ENCODE peak calls at places on chromosomes 12 and 14, in five cellular contexts. I is Peyer's patch, H is psoas muscle, T is transverse colon, N is GM12878. O is an unnamed sample.

GRCh38 chr14:92520102-92520651 is 6.6 kb downstream of the RIN3 start:
- DNase-seq in T (no peak), H (no peak), N (no peak), I (peak; percentile 70), O (no peak)

GRCh38 chr12:6927379-6927991 is at the start of gene ATN1:
- DNase-seq in N (no peak), H (peak; percentile 92), T (peak; percentile 79), I (peak; percentile 78), O (peak; percentile 96)

GRCh38 chr12:39144613-39145061 is 239.2 kb upstream of the CPNE8 start:
- DNase-seq in N (no peak), H (peak; percentile 40), I (no peak), T (no peak), O (no peak)

GRCh38 chr12:75641031-75641780 is 129.8 kb upstream of the KRR1 start:
- DNase-seq in I (peak; percentile 63), N (peak; percentile 87), H (no peak), T (peak; percentile 8), O (no peak)

GRCh38 chr14:99427632-99428315 is 52.9 kb downstream of the SETD3 start:
- DNase-seq in H (no peak), T (no peak), N (no peak), I (no peak), O (no peak)

GRCh38 chr12:127115468-127116035 is 1151.4 kb upstream of the TMEM132C start:
- DNase-seq in H (no peak), N (no peak), I (no peak), T (no peak), O (no peak)

GRCh38 chr12:54338682-54339296 is 13.9 kb downstream of the COPZ1 start:
- DNase-seq in N (no peak), T (no peak), H (no peak), I (no peak), O (no peak)

GRCh38 chr12:118064608-118065007 is 3.6 kb upstream of the WSB2 start:
- DNase-seq in I (no peak), N (no peak), H (no peak), T (no peak), O (no peak)

GRCh38 chr14:72699852-72700257 is 194.0 kb downstream of the DPF3 start:
- DNase-seq in N (no peak), T (no peak), I (no peak), H (peak; percentile 69), O (no peak)

GRCh38 chr14:91649930-91650329 is 82.0 kb downstream of the CATSPERB start:
- DNase-seq in I (peak; percentile 49), N (no peak), T (no peak), H (no peak), O (no peak)

GRCh38 chr14:102568115-102568614 is 24.3 kb upstream of the RCOR1 start:
- DNase-seq in H (no peak), N (no peak), I (peak; percentile 81), T (peak; percentile 67), O (no peak)

GRCh38 chr14:45526715-45527549 is 273.9 kb upstream of the MIS18BP1 start:
- DNase-seq in I (no peak), T (no peak), H (peak; percentile 35), N (peak; percentile 1), O (no peak)

GRCh38 chr12:47408171-47408871 is 297.5 kb downstream of the RPAP3 start:
- DNase-seq in H (no peak), I (peak; percentile 74), T (peak; percentile 16), N (peak; percentile 40), O (no peak)

GRCh38 chr14:94115068-94115591 is 4.6 kb downstream of the IFI27 start:
- DNase-seq in N (no peak), T (peak; percentile 47), I (peak; percentile 59), H (no peak), O (no peak)

GRCh38 chr14:39406560-39406959 is 25.7 kb downstream of the FBXO33 start:
- DNase-seq in N (no peak), I (no peak), H (no peak), T (no peak), O (no peak)

GRCh38 chr12:57237952-57238853 is 8.7 kb downstream of the SHMT2 start:
- DNase-seq in I (no peak), T (peak; percentile 29), N (no peak), H (peak; percentile 68), O (no peak)

GRCh38 chr14:22980672-22981089 is 1.7 kb downstream of the AJUBA start:
- DNase-seq in T (peak; percentile 59), N (no peak), H (no peak), I (no peak), O (peak; percentile 83)

GRCh38 chr12:120263725-120264040 is 1.8 kb downstream of the PXN start:
- DNase-seq in I (no peak), N (no peak), T (no peak), H (no peak), O (no peak)

GRCh38 chr14:94129758-94130414 is 482 bp upstream of the IFI27L2 start:
- DNase-seq in H (no peak), N (no peak), I (no peak), T (no peak), O (no peak)

GRCh38 chr12:131006036-131006735 is 52.5 kb downstream of the ADGRD1 start:
- DNase-seq in H (no peak), I (no peak), T (no peak), N (no peak), O (no peak)

GRCh38 chr12:127191124-127191523 is 1075.8 kb upstream of the TMEM132C start:
- DNase-seq in H (no peak), T (no peak), N (no peak), I (no peak), O (no peak)

GRCh38 chr14:74935340-74935640 is 12.2 kb upstream of the RPS6KL1 start:
- DNase-seq in T (no peak), N (no peak), I (no peak), H (no peak), O (peak; percentile 43)

GRCh38 chr12:94379479-94380113 is 80.1 kb downstream of the CEP83 start:
- DNase-seq in I (no peak), N (no peak), H (no peak), T (no peak), O (no peak)

GRCh38 chr12:48340891-48341290 is 9.8 kb downstream of the ZNF641 start:
- DNase-seq in I (no peak), H (no peak), N (no peak), T (no peak), O (no peak)

GRCh38 chr12:76890407-76891143 is 11.8 kb upstream of the CSRP2 start:
- DNase-seq in T (no peak), N (no peak), I (no peak), H (no peak), O (no peak)

GRCh38 chr12:95836185-95836609 is 22.6 kb upstream of the SNRPF start:
- DNase-seq in T (no peak), I (no peak), H (no peak), N (no peak), O (no peak)

GRCh38 chr14:75961662-75962061 is 20.1 kb downstream of the TGFB3 start:
- DNase-seq in N (no peak), T (no peak), I (no peak), H (no peak), O (no peak)

GRCh38 chr14:45253070-45253753 is at the start of gene MIS18BP1:
- DNase-seq in N (peak; percentile 81), I (peak; percentile 98), H (peak; percentile 96), T (peak; percentile 97), O (peak; percentile 98)

GRCh38 chr12:108594-108993 is 42.0 kb downstream of the IQSEC3 start:
- DNase-seq in I (peak; percentile 54), H (peak; percentile 72), T (peak; percentile 49), N (no peak), O (no peak)

GRCh38 chr14:45185110-45185814 is 49.5 kb downstream of the FANCM start:
- DNase-seq in I (no peak), T (no peak), H (no peak), N (no peak), O (no peak)

DNA sequence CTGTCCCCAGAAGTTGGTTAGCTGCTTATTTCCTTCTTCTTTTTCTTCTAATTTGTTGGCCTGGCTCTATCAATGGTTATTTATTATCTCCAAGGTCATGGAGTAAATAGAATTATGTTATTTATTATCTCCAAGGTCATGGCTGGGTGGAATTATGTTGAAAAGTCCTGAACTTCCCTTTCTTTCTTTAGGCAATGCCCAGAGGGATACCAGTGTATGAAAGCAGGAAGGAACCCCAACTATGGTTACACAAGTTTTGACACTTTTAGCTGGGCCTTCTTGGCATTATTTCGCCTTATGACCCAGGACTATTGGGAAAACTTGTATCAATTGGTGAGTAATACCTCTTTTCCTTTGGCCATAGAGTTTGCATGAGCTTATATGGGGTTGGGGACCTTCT is 111.5 kb downstream of the SCN8A start:
- DNase-seq in T (no peak), H (no peak), I (no peak), N (no peak), O (no peak)
- H3K9me3 ChIP-seq in T (no peaks in the 10 kb centered on the region), H (no peaks in the 10 kb centered on the region), I (no peaks in the 10 kb centered on the region), N (no peaks in the 10 kb centered on the region), O (no peaks in the 10 kb centered on the region)

DNA sequence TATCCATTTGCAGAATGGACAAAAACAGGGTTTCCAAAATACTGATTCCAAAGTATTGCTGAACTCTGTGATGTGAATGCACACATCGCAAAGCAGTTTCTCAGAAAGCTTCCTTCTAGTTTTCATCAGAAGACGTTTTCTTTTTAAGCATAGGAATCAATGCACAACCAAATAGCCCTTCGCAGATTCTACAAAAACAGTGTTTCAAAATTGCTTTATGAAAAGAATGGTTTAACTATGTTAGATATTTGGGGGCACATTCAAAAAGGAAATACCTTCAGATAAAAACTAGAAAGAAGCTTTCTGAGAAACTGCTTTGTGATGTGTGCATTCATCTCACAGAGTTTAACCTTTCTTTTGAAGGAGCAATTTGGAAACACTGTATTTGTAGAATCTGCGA is 569.7 kb downstream of the ALG10 start:
- DNase-seq in I (no peak), N (no peak), H (no peak), T (no peak), O (no peak)
- H3K9me3 ChIP-seq in I (no peaks in the 10 kb centered on the region), N (no peaks in the 10 kb centered on the region), H (peaks cover 66% of the 10 kb centered on the region), T (peaks cover 79% of the 10 kb centered on the region), O (peaks cover 14% of the 10 kb centered on the region)

GRCh38 chr14:105898482-105899010 is 372.2 kb downstream of the TMEM121 start:
- DNase-seq in H (peak; percentile 37), T (no peak), I (no peak), N (no peak), O (peak; percentile 35)

GRCh38 chr14:105894978-105895881 is 368.8 kb downstream of the TMEM121 start:
- DNase-seq in I (peak; percentile 17), T (no peak), N (no peak), H (peak; percentile 16), O (peak; percentile 62)

GRCh38 chr14:105899657-105900397 is 373.4 kb downstream of the TMEM121 start:
- DNase-seq in N (no peak), I (no peak), T (no peak), H (peak; percentile 31), O (peak; percentile 48)

GRCh38 chr14:105899071-105899641 is 372.8 kb downstream of the TMEM121 start:
- DNase-seq in N (no peak), I (no peak), H (peak; percentile 39), T (no peak), O (peak; percentile 52)

GRCh38 chr14:105897725-105898113 is 371.3 kb downstream of the TMEM121 start:
- DNase-seq in H (no peak), I (no peak), N (no peak), T (no peak), O (peak; percentile 41)
- H3K9me3 ChIP-seq in H (no peaks in the 10 kb centered on the region), I (no peaks in the 10 kb centered on the region), N (no peaks in the 10 kb centered on the region), T (no peaks in the 10 kb centered on the region), O (no peaks in the 10 kb centered on the region)

DNA sequence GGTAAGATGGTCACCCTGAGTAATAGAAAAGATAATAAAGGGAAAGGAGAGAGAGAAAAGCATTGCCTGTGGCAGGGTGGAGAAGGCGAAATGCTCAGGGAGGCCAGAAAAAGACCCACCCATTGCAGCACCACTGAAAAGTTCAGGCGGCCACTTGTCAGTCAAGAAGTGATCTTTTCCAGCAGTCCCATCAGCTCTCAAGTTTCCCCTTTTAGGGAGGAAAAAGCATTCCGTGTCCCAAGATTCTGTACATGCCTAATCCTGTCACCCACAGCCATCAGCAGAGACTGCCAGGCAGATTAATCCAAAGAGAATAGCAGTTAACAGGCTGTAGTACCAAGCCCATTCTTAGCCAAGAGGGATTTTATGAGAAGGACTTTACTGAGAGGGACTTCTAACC is 11.9 kb downstream of the SLC38A1 start:
- DNase-seq in I (no peak), T (no peak), H (no peak), N (no peak), O (no peak)
- H3K9me3 ChIP-seq in I (no peaks in the 10 kb centered on the region), T (no peaks in the 10 kb centered on the region), H (no peaks in the 10 kb centered on the region), N (peaks cover 2% of the 10 kb centered on the region), O (no peaks in the 10 kb centered on the region)